ENCODE peak calls at places on chromosomes 4 and X, in six cellular contexts. T is activated B cell treated with CpG ODN at 0.5 μM for 24 hours, R is heart left ventricle, W is astrocyte of the cerebellum, F is cardiac fibroblast, Q is body of pancreas. L is an unnamed sample.

GRCh38 chrX:69158166-69159040 is 6.8 kb downstream of the PJA1 start:
- DNase-seq in F (peak; percentile 91), W (peak; percentile 31), Q (peak; percentile 81), R (peak; percentile 82), T (no peak), L (no peak)

GRCh38 chrX:10111364-10112148 is 45.2 kb upstream of the CLCN4 start:
- DNase-seq in F (peak; percentile 28), T (peak; percentile 65), W (no peak), Q (no peak), R (no peak), L (no peak)

GRCh38 chr4:786074-786741 is 39.7 kb downstream of the CPLX1 start:
- DNase-seq in F (no peak), T (no peak), W (no peak), Q (no peak), R (no peak), L (peak; percentile 79)

GRCh38 chrX:42869011-42869410 is 91.0 kb upstream of the PPP1R2C start:
- DNase-seq in W (no peak), T (no peak), R (no peak), Q (no peak), F (peak; percentile 0), L (no peak)

GRCh38 chrX:11687157-11687556 is 21.4 kb upstream of the ARHGAP6 start:
- DNase-seq in Q (no peak), T (no peak), R (no peak), W (no peak), F (no peak), L (no peak)

GRCh38 chr4:19455850-19456602 is 795.7 kb upstream of the SLIT2 start:
- DNase-seq in T (no peak), F (no peak), W (no peak), Q (no peak), R (no peak), L (no peak)

GRCh38 chr4:189071241-189071640 is 869.4 kb upstream of the FRG1 start:
- DNase-seq in W (no peak), F (no peak), R (no peak), T (no peak), Q (no peak), L (no peak)

GRCh38 chr4:96164814-96165351 is 325.0 kb downstream of the PDHA2 start:
- DNase-seq in R (no peak), Q (no peak), W (peak; percentile 92), T (no peak), F (peak; percentile 95), L (no peak)

GRCh38 chr4:173243917-173244658 is 75.5 kb downstream of the GALNT7 start:
- DNase-seq in T (no peak), R (no peak), F (no peak), Q (peak; percentile 28), W (no peak), L (no peak)

GRCh38 chr4:6943012-6943869 is 33.6 kb downstream of the TBC1D14 start:
- DNase-seq in F (no peak), Q (no peak), R (no peak), W (no peak), T (no peak), L (no peak)

GRCh38 chr4:140240237-140240636 is 86.3 kb upstream of the MAML3 start:
- DNase-seq in T (no peak), Q (no peak), R (no peak), F (no peak), W (no peak), L (no peak)

GRCh38 chr4:15003441-15003890 is 1.2 kb downstream of the CPEB2 start:
- DNase-seq in W (no peak), T (peak; percentile 69), Q (peak; percentile 72), R (peak; percentile 55), F (peak; percentile 41), L (peak; percentile 93)

GRCh38 chrX:145099204-145099603 is 148.1 kb upstream of the SPANXN1 start:
- DNase-seq in R (no peak), Q (no peak), W (no peak), T (no peak), F (peak; percentile 27), L (no peak)

GRCh38 chr4:84733343-84734033 is 150.6 kb downstream of the CDS1 start:
- DNase-seq in F (no peak), W (no peak), Q (no peak), R (peak; percentile 76), T (no peak), L (no peak)

GRCh38 chrX:46456125-46456922 is 88.9 kb downstream of the ZNF674 start:
- DNase-seq in Q (no peak), R (no peak), F (no peak), T (no peak), W (no peak), L (no peak)

GRCh38 chr4:87557348-87557747 is 28.2 kb upstream of the SPARCL1 start:
- DNase-seq in R (no peak), W (no peak), F (no peak), Q (no peak), T (no peak), L (no peak)

GRCh38 chr4:84594724-84595123 is 11.8 kb downstream of the CDS1 start:
- DNase-seq in T (no peak), W (no peak), R (no peak), Q (no peak), F (no peak), L (no peak)

GRCh38 chr4:174592985-174593335 is 70.7 kb upstream of the HPGD start:
- DNase-seq in Q (no peak), W (peak; percentile 4), F (peak; percentile 60), T (no peak), R (no peak), L (no peak)

GRCh38 chr4:120801171-120801758 is 121.3 kb downstream of the PRDM5 start:
- DNase-seq in Q (no peak), F (peak; percentile 68), W (peak; percentile 9), R (peak; percentile 56), T (no peak), L (no peak)

GRCh38 chr4:89413518-89413917 is 105.9 kb upstream of the GPRIN3 start:
- DNase-seq in T (no peak), F (no peak), R (no peak), W (no peak), Q (no peak), L (no peak)

GRCh38 chrX:38881727-38882126 is 80.5 kb downstream of the MID1IP1 start:
- DNase-seq in T (no peak), Q (no peak), R (no peak), F (peak; percentile 60), W (no peak), L (no peak)

GRCh38 chrX:128818690-128819089 is 704.6 kb downstream of the SMARCA1 start:
- DNase-seq in F (no peak), R (no peak), Q (no peak), W (no peak), T (no peak), L (no peak)

GRCh38 chrX:128816919-128817318 is 706.4 kb downstream of the SMARCA1 start:
- DNase-seq in R (no peak), Q (no peak), F (no peak), T (no peak), W (no peak), L (no peak)
- TF ChIP-seq CTCF in R (peak; percentile 30), Q (no peak), F (no peak), T (no peak), W (peak; percentile 24), L (peak; percentile 65)

GRCh38 chr4:105527081-105527480 is 25.3 kb upstream of the ARHGEF38 start:
- DNase-seq in T (no peak), R (no peak), Q (no peak), F (no peak), W (no peak), L (no peak)

GRCh38 chr4:105526656-105527055 is 25.8 kb upstream of the ARHGEF38 start:
- DNase-seq in T (no peak), Q (no peak), F (no peak), R (no peak), W (no peak), L (peak; percentile 75)

GRCh38 chr4:105520819-105521790 is 31.3 kb upstream of the ARHGEF38 start:
- DNase-seq in Q (peak; percentile 51), T (no peak), R (no peak), W (peak; percentile 47), F (peak; percentile 62), L (no peak)
- TF ChIP-seq CTCF in Q (peak; percentile 75), T (no peak), R (peak; percentile 54), W (peak; percentile 78), F (peak; percentile 68), L (peak; percentile 86)

DNA sequence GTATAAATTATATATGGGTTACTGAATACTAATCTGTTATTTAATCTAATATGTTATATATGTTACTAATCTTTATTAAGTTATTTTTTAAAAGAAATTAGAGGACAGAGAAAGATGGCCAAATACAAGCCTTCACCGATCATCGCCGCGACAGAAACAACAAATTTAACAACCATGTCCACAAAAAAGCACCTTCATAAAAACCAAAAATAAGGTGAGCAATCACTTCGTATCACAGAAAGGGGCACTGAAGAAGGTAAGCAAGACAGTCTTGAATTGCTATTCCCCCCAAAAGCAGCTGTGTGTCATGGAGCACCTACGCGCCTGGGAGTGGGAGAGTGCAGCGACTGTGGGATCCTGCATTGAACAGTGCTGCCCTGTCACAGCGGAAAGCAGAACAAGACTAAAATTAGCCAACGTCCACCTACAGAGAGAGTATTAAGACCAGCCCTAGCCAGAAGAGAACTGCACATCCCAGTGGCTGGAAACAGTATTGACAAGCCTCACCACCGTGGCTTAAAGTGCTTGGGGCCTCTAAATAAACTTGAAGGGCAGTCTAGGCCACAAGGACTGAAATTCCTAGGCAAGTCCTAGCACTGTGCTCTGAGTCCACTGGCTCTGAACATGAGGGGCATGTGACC is 38.5 kb downstream of the LRBA start:
- DNase-seq in W (no peak), F (no peak), T (no peak), Q (no peak), R (no peak), L (no peak)
- TF ChIP-seq CTCF in W (peak; percentile 5), F (no peak), T (no peak), Q (no peak), R (no peak), L (no peak)

GRCh38 chr4:2179717-2180116 is 62.2 kb downstream of the HAUS3 start:
- DNase-seq in F (no peak), T (no peak), R (no peak), Q (no peak), W (no peak), L (no peak)

GRCh38 chr4:2178986-2179385 is 62.9 kb downstream of the HAUS3 start:
- DNase-seq in R (no peak), W (no peak), Q (no peak), F (no peak), T (no peak), L (no peak)

GRCh38 chr4:2175990-2176698 is 65.8 kb downstream of the HAUS3 start:
- DNase-seq in R (no peak), Q (no peak), W (no peak), T (no peak), F (no peak), L (no peak)

GRCh38 chr4:2180410-2180809 is 61.5 kb downstream of the HAUS3 start:
- DNase-seq in F (no peak), W (no peak), Q (no peak), R (no peak), T (no peak), L (no peak)

DNA sequence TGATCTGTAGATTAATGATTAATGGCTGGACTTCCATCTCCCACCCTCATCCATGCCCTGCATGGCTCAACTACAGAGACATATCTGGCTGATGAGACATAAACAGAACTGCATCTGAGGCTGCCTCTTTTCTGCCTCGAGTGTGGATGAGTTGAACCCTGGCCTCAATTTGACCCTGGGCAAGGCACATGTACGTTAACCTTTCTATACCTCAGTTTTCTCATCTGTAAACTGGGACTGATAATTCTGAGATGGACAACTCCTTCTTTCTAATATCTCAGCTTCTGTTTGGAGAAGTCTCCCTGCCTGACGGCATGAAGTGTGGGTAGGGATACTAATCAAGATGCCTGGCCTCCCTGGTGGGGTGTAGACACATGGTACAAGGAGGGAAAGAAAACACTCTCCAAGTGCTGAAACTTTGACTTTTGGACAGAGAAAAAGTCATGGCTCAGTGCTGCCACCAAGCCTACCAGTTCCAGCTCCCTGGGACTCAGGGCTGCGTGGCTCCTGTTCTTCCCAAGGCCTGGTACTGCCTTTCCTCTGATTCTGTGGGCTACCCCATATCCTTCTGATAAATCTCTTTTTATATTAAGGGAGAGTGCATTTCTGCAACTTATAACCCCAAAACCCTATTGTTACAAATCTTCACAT is 64.4 kb downstream of the HAUS3 start:
- DNase-seq in F (peak; percentile 5), Q (no peak), T (no peak), W (no peak), R (no peak), L (no peak)
- TF ChIP-seq CTCF in F (peak; percentile 9), Q (no peak), T (no peak), W (no peak), R (no peak), L (peak; percentile 28)